ENCODE peak calls at places on chromosomes 11 and 22, in four cellular contexts. D is mammary epithelial cell, P is PC-9, T is transverse colon. S is an unnamed sample.

GRCh38 chr22:39209756-39210155 is 35.0 kb downstream of the PDGFB start:
- DNase-seq in D (no peak), P (no peak), T (no peak), S (no peak)

GRCh38 chr11:11987503-11988022 is 20.9 kb downstream of the DKK3 start:
- DNase-seq in D (no peak), P (no peak), T (no peak), S (peak)

GRCh38 chr11:113448311-113448666 is 26.9 kb downstream of the DRD2 start:
- DNase-seq in D (no peak), P (no peak), T (no peak), S (no peak)

GRCh38 chr11:10599388-10600175 is 31.1 kb upstream of the LYVE1 start:
- DNase-seq in D (no peak), P (no peak), T (no peak), S (no peak)

GRCh38 chr11:124758355-124759267 is 3.5 kb downstream of the ESAM start:
- DNase-seq in D (peak), P (no peak), T (peak), S (peak)

GRCh38 chr11:78050964-78051831 is 12.5 kb upstream of the THRSP start:
- DNase-seq in D (peak), P (peak), T (no peak), S (no peak)

GRCh38 chr11:105144887-105145286 is 5.3 kb upstream of the CARD18 start:
- DNase-seq in D (peak), P (no peak), T (no peak), S (peak)

GRCh38 chr11:117821431-117821830 is 3.1 kb downstream of the FXYD2 start:
- DNase-seq in D (no peak), P (no peak), T (no peak), S (no peak)

GRCh38 chr22:27247691-27248434 is 553.7 kb downstream of the MN1 start:
- DNase-seq in D (no peak), P (no peak), T (no peak), S (no peak)

GRCh38 chr11:102343789-102344188 is 3.2 kb upstream of the BIRC2 start:
- DNase-seq in D (no peak), P (no peak), T (no peak), S (no peak)

GRCh38 chr11:83151274-83151977 is 5.5 kb upstream of the PCF11 start:
- DNase-seq in D (peak), P (peak), T (peak), S (peak)

GRCh38 chr22:50072714-50073538 is 12.3 kb downstream of the MLC1 start:
- DNase-seq in D (no peak), P (no peak), T (no peak), S (no peak)

GRCh38 chr11:42179211-42179610 is 719.8 kb upstream of the LRRC4C start:
- DNase-seq in D (no peak), P (no peak), T (no peak), S (no peak)
- TF ChIP-seq CTCF in D (no peak), P (no peak), T (no peak), S (no peak)

DNA sequence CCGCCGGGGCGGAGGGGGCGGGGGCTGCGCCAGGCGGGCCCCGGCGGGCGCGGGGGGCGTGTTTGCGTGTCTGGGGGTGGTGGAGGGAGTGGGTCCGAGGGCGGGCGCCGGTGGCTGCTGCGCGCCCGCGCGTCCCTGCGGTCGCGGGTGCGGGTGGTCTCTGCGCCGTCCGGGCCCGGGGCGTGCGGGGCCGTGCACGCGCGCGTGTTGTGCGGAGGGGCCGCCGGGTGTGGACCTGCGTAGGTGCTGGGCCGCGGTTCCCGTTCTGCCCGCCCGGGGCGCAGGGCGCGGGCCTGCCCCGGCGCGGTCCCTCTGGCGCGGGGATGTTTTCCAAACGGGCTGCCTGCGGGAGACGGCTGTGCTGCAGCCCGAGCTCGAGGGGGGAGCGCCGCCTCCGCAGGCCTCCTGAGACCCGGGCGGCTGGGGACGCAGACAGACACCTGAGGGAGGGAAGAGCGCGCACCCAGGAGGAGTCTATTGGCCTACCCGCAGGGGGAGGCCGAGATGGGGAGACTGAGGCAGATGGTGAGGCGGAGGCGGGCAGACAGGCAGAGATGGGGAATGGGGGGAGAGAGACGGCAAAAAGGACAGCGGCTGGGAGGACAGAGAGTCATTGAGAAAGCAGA is 442 bp downstream of the PELI3 start:
- DNase-seq in D (no peak), P (peak), T (peak), S (peak)
- TF ChIP-seq CTCF in D (peak), P (peak), T (peak), S (peak)

DNA sequence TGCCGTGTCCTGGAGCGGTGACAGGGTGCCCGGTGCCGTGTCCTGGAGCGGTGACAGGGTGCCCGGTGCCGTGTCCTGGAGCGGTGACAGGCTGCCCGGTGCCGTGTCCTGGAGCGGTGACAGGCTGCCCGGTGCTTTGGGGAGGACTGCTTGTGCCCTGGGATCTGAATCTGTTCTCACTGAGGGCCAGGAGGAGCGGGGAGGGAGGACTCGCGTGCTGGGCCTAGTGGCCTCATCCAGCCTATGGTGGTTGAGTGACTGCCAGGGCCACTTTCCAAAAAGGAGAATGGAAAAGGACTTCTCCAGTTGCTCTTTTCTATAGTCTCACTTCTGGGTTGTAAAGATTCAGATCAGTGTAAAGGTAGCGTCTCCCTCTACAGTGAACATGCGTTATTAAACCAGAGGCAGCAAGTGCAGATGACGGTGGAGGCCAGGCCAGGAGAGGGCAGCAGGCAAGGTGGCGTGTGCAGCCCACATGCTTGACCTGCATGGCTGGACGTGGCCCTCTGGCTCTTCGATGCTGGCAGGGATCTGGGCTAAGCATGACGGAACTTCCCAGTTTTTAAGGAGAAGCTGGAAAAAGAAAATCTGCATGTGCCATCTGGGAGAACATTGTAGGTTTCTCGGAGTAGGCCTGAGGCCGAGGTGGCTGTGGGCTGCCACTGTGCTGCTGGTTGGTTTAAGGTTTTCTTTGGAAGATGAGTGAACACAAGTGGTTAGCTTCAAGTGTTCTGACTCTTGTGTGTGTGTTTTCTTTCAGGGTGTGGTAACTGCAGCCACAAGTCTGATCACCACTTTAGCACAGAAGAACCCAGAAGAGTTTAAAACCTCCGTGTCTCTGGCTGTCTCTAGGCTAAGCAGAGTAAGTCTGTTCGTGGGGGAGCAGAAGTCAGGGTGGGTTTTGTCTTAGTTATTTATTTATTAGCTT is 55.0 kb downstream of the AP2A2 start:
- DNase-seq in D (no peak), P (no peak), T (no peak), S (no peak)
- TF ChIP-seq CTCF in D (no peak), P (no peak), T (no peak), S (no peak)

DNA sequence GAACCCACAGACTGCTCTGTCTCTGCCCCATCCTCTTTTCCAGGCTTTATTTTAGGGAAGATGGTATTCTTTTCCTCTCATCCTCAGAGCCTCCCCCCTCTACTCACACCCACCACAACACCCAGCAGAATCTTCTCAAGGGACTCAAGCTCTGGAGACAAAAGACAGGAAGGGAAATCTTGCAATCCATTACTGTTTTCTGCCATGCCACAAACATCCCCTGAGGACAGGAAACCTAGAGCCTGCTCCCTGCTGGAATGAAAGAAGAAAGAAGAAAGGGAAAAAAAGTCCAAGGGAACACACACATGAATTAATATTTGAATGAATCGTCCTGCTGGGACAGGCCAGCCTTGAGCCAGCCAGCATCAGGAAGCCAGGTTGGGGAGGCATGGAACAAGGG is 33.9 kb downstream of the SLCO2B1 start:
- DNase-seq in D (no peak), P (no peak), T (no peak), S (no peak)
- TF ChIP-seq CTCF in D (no peak), P (no peak), T (no peak), S (no peak)

GRCh38 chr22:20016734-20017621 is at the start of gene ARVCF:
- DNase-seq in D (peak), P (peak), T (peak), S (peak)
- TF ChIP-seq CTCF in D (no peak), P (no peak), T (peak), S (peak)

GRCh38 chr22:46528121-46528610 is 9.3 kb downstream of the CELSR1 start:
- DNase-seq in D (peak), P (peak), T (no peak), S (peak)
- TF ChIP-seq CTCF in D (no peak), P (no peak), T (no peak), S (no peak)

DNA sequence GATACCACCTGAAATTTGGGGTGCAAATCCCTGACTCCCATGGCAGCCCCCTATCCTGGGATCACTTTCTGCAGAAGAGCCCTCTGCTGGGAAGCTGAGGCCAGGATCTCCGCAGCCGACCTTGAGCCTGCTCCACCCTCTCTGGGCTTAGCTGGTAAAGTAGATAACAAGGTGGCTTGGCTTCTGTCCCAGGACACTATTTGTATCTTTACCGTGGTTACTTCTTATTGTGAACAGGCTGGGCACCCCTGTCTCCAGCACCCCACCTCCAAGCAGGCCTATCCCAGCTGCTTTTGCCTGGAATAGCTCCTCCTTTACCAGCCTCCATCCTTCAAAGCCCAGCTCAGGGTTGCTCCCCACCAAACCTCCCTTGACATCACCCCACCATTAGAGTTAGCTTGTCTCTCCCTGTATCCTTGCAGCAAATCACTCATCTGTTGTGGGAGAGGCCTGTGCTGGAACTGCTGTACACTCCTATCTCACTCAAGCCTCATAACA is 35.2 kb upstream of the P2RY2 start:
- DNase-seq in D (no peak), P (no peak), T (peak), S (no peak)
- TF ChIP-seq CTCF in D (no peak), P (no peak), T (no peak), S (no peak)

DNA sequence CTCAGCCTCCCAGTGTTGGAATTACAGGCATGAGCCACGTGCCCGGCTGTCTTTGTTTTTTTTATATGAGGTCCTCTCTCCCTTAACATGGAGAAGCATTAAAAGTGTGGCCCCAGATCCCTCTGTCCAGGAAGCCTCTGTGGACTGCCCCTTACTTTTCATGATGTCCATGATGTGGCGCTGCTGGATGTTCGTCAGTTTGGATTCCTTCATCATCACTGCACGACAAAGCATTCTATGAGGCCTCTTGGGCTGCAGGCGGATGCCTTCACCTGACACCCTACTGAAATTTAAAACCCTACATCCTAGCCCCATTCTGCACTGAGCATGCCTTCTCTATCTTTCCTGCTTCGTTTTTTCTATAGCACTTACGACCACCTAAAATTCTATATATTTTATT is 2.1 kb downstream of the C22orf23 start:
- DNase-seq in D (peak), P (no peak), T (no peak), S (no peak)
- TF ChIP-seq CTCF in D (no peak), P (no peak), T (no peak), S (no peak)